ENCODE peak calls at places on chromosomes 12 and 14, in six cellular contexts. M is adipocyte; G is ascending aorta; O is CD4-positive, alpha-beta T cell; R is HCT116; C is mammary epithelial cell. N is an unnamed sample. For H3K27me3, the result is how much of the 10 kb centered on the place peaks cover.

GRCh38 chr14:89417469-89418225 is 614 bp upstream of the FOXN3 start:
- DNase-seq in C (peak), R (peak), O (peak), M (peak), G (no peak), N (peak)

GRCh38 chr12:43835656-43836454 is at the start of gene TMEM117:
- DNase-seq in C (peak), R (no peak), G (peak), M (peak), O (peak), N (peak)

GRCh38 chr12:4526923-4527546 is 11.7 kb upstream of the RAD51AP1 start:
- DNase-seq in C (no peak), R (no peak), M (peak), O (no peak), G (no peak), N (no peak)

GRCh38 chr14:67570453-67570852 is 29.6 kb downstream of the PIGH start:
- DNase-seq in M (no peak), C (no peak), G (no peak), O (no peak), R (no peak), N (no peak)

GRCh38 chr12:212799-213526 is 994 bp downstream of the SLC6A12 start:
- DNase-seq in O (no peak), G (no peak), C (no peak), M (peak), R (no peak), N (peak)

GRCh38 chr12:46187023-46187422 is 81.8 kb downstream of the SLC38A1 start:
- DNase-seq in O (no peak), G (no peak), R (no peak), C (peak), M (peak), N (no peak)

GRCh38 chr14:84874436-84874835 is 655.5 kb upstream of the FLRT2 start:
- DNase-seq in C (no peak), R (no peak), G (no peak), M (no peak), O (no peak), N (no peak)

GRCh38 chr14:91586451-91586850 is 76.3 kb upstream of the PPP4R3A start:
- DNase-seq in O (no peak), G (no peak), M (no peak), C (peak), R (no peak), N (no peak)

GRCh38 chr12:69052613-69053408 is 119.8 kb upstream of the CPM start:
- DNase-seq in O (peak), G (no peak), M (peak), R (peak), C (peak), N (no peak)

GRCh38 chr14:51873221-51873893 is 12.9 kb downstream of the GNG2 start:
- DNase-seq in R (peak), C (peak), G (no peak), M (peak), O (no peak), N (no peak)

GRCh38 chr12:41919526-41920305 is 225.0 kb downstream of the GXYLT1 start:
- DNase-seq in C (no peak), G (no peak), R (no peak), O (no peak), M (no peak), N (no peak)

GRCh38 chr12:79085106-79085682 is 220.6 kb downstream of the SYT1 start:
- DNase-seq in M (no peak), O (no peak), G (no peak), R (no peak), C (no peak), N (no peak)

GRCh38 chr14:50471838-50472465 is 60.4 kb downstream of the MAP4K5 start:
- DNase-seq in R (no peak), C (no peak), M (no peak), O (no peak), G (no peak), N (no peak)

DNA sequence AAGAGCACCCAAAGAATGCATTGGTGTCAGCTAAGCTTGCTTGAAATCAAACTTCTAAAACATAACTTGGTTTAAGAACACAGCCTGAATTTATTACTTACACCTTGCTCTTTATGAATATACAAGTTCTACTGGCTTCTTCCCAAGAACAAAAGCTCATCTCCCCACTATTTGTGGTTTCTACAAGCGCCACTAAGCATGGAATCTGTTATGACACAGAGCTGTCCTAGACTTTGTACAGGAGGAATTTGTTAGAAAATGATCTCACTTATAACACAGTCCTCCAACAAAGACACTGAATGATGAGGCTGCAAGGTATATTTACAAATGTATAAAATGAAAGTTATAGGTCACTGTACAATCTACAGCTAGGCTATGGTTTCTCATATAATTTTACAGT is 452.1 kb downstream of the BCAT1 start:
- DNase-seq in O (no peak), M (peak), R (no peak), G (no peak), C (peak), N (no peak)
- H3K27me3 ChIP-seq in O (under half), M (under half), R (under half), G (under half), C (under half), N (under half)

GRCh38 chr12:132525833-132526455 is 36.0 kb downstream of the FBRSL1 start:
- DNase-seq in C (no peak), O (no peak), G (no peak), R (no peak), M (no peak), N (no peak)
- H3K27me3 ChIP-seq in C (under half), O (under half), G (under half), R (under half), M (under half), N (under half)

DNA sequence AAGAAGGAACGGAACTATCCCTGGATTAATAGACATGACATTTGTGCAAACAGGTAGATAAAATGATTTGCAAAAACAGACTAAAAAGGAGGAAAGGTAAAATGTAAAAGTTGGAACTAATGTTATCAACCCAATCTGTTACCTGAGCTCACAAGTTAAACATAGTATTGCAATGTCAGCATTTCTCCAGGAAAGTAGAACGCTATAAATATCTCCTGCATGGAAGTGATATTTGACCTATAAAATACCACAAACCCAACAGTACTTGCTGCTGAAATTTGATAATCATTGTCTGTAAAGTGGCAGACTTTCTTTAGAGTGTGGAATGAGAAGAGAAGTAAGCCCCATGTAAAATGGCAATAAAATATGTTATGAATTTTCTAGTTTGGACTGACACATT is 1435.7 kb downstream of the LRFN5 start:
- DNase-seq in G (no peak), R (no peak), M (no peak), C (no peak), O (no peak), N (no peak)
- H3K27me3 ChIP-seq in G (under half), R (under half), M (under half), C (under half), O (under half), N (under half)

DNA sequence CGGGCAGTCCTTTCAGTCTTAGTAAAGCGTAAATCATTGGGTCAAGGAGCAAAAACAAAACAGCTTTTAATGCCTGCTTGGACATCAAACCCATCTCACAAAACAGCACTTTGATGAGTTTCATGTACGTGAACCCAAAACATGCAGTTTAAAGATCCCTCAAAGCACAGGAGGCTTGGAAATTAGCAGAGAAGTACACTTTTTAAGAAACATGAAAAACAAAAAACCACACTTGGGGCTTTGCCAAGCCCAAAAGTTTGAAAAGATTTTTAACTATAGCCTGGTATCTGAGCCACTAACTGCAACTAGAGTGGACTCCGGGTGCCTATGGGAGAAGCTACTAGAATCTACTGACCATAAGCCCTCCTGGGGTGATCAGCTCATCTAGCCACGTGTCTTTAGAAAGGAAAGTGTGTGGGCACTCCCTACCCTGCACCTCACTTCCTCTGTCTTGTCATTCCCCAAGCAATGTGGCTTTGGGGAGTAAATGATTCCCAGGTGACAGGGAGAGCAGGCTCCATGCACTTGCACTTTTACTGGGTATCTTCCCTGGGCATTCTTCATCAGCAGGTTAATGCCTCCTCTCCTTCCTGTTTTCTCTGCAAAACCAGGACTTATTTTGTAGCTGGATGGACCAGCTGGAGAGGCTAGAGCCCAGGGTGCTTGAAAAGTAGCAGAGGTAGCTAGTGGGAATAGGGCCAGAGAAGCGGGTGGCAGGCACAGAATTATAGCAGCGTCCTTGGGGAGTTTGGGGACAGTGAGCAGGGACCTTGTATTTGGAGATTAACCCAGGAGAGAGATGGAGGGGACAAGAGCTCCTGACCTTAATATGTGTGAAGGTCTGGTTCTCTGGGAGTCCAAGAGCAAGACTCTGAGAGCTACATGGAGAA is 339.3 kb downstream of the BCL11B start:
- DNase-seq in M (no peak), G (no peak), O (no peak), R (no peak), C (no peak), N (no peak)
- H3K27me3 ChIP-seq in M (under half), G (under half), O (under half), R (under half), C (under half), N (under half)